ENCODE peak calls at places on chromosome 17, in eight cellular contexts. V is stimulated activated CD4-positive, alpha-beta T cell treated with anti-CD3 and anti-CD28 coated beads, Interleukin-12 subunit alpha, Interleukin-12 subunit beta, amount 100 ng/mL, for 48 hours; P is substantia nigra; L is right cardiac atrium; X is left lobe of liver; Z is stimulated activated naive CD4-positive, alpha-beta T cell treated with Interleukin-2 at 50 U/mL for 16 hours; D is NCI-H1417; E is fibroblast of villous mesenchyme. Q is an unnamed sample.

GRCh38 chr17:48502312-48502711 is 28.5 kb downstream of the HOXB1 start:
- DNase-seq in P (no peak), D (no peak), Z (no peak), L (no peak), X (no peak), E (no peak), V (no peak), Q (no peak)

GRCh38 chr17:17940451-17940911 is 31.7 kb downstream of the TOM1L2 start:
- DNase-seq in L (no peak), P (no peak), V (no peak), E (peak), D (peak), X (no peak), Z (no peak), Q (peak)

GRCh38 chr17:60158751-60159478 is 9.1 kb downstream of the CA4 start:
- DNase-seq in D (no peak), E (no peak), V (no peak), P (no peak), Z (no peak), L (no peak), X (no peak), Q (peak)

GRCh38 chr17:41013606-41014005 is 4.7 kb upstream of the KRTAP3-1 start:
- DNase-seq in D (peak), L (no peak), Z (no peak), X (no peak), V (no peak), E (peak), P (no peak), Q (peak)

GRCh38 chr17:63275968-63276349 is 170.1 kb downstream of the CYB561 start:
- DNase-seq in V (no peak), P (no peak), L (no peak), E (peak), Z (no peak), X (no peak), D (no peak), Q (no peak)

GRCh38 chr17:63601439-63602371 is 1.0 kb downstream of the TACO1 start:
- DNase-seq in D (peak), V (no peak), L (no peak), X (peak), E (peak), P (no peak), Z (no peak), Q (peak)

GRCh38 chr17:75635610-75636202 is 2.5 kb downstream of the SMIM5 start:
- DNase-seq in V (no peak), X (no peak), E (no peak), D (no peak), Z (no peak), L (peak), P (peak), Q (no peak)

GRCh38 chr17:80060629-80061028 is 24.2 kb downstream of the CCDC40 start:
- DNase-seq in D (no peak), L (no peak), X (no peak), P (no peak), E (no peak), Z (no peak), V (no peak), Q (no peak)

GRCh38 chr17:14308965-14309879 is 8.3 kb downstream of the HS3ST3B1 start:
- DNase-seq in L (peak), V (peak), Z (peak), E (peak), X (peak), D (peak), P (peak), Q (peak)

GRCh38 chr17:65364408-65364807 is 197.0 kb downstream of the AXIN2 start:
- DNase-seq in D (no peak), V (no peak), E (no peak), X (no peak), L (no peak), P (no peak), Z (no peak), Q (no peak)

GRCh38 chr17:66309793-66310192 is 7.4 kb downstream of the PRKCA start:
- DNase-seq in V (no peak), L (no peak), E (no peak), D (no peak), Z (no peak), X (no peak), P (no peak), Q (no peak)

GRCh38 chr17:7549401-7550055 is 670 bp downstream of the TNFSF12 start:
- DNase-seq in P (no peak), Z (peak), X (no peak), L (no peak), E (no peak), V (no peak), D (peak), Q (no peak)

GRCh38 chr17:28524476-28525415 is 18.6 kb downstream of the FOXN1 start:
- DNase-seq in E (peak), X (no peak), L (peak), P (no peak), D (no peak), Z (no peak), V (no peak), Q (peak)

GRCh38 chr17:30226878-30227277 is 8.6 kb downstream of the SLC6A4 start:
- DNase-seq in X (no peak), Z (no peak), L (no peak), E (no peak), P (no peak), V (no peak), D (no peak), Q (no peak)

GRCh38 chr17:49707246-49707607 is 537 bp downstream of the SLC35B1 start:
- DNase-seq in P (no peak), Z (peak), D (no peak), V (no peak), X (no peak), E (peak), L (no peak), Q (peak)

GRCh38 chr17:38628441-38628840 is 22.7 kb upstream of the SRCIN1 start:
- DNase-seq in Z (no peak), P (no peak), V (no peak), X (peak), D (peak), L (no peak), E (peak), Q (peak)

GRCh38 chr17:81821603-81822311 is 11.3 kb downstream of the MCRIP1 start:
- DNase-seq in X (peak), L (peak), V (peak), D (peak), P (peak), Z (no peak), E (peak), Q (peak)

GRCh38 chr17:9837551-9838471 is 12.1 kb downstream of the GLP2R start:
- DNase-seq in X (no peak), E (peak), Z (no peak), L (peak), V (no peak), P (no peak), D (no peak), Q (peak)

GRCh38 chr17:59785091-59785799 is 77.8 kb downstream of the VMP1 start:
- DNase-seq in D (no peak), V (no peak), E (peak), Z (no peak), X (no peak), L (no peak), P (no peak), Q (peak)

GRCh38 chr17:15134363-15134762 is 130.8 kb downstream of the PMP22 start:
- DNase-seq in V (no peak), E (no peak), P (no peak), D (no peak), L (no peak), X (no peak), Z (no peak), Q (no peak)

GRCh38 chr17:68381076-68381900 is 76.0 kb downstream of the WIPI1 start:
- DNase-seq in P (no peak), E (peak), Z (peak), D (no peak), V (no peak), L (no peak), X (no peak), Q (peak)

GRCh38 chr17:13503526-13503925 is 98.2 kb downstream of the HS3ST3A1 start:
- DNase-seq in E (no peak), P (no peak), L (no peak), Z (no peak), D (no peak), V (no peak), X (no peak), Q (no peak)

GRCh38 chr17:63993368-63993990 is 4.7 kb upstream of the PRR29 start:
- DNase-seq in L (no peak), D (no peak), Z (no peak), E (no peak), X (no peak), P (no peak), V (no peak), Q (no peak)

GRCh38 chr17:80941171-80941570 is 50.5 kb upstream of the CHMP6 start:
- DNase-seq in V (no peak), P (no peak), Z (no peak), X (no peak), D (no peak), L (peak), E (no peak), Q (no peak)

GRCh38 chr17:2380225-2380922 is 20.5 kb downstream of the MNT start:
- DNase-seq in P (no peak), Z (no peak), L (no peak), E (no peak), D (no peak), X (no peak), V (no peak), Q (no peak)

GRCh38 chr17:77420804-77421634 is 280.2 kb downstream of the SEC14L1 start:
- DNase-seq in E (peak), L (no peak), X (peak), V (no peak), D (peak), P (no peak), Z (peak), Q (peak)

Q was measured in choroid plexus epithelial cell.